ENCODE peak calls at places on chromosomes 16 and 17, in ten cellular contexts. W, A, D, S, T, K, G, R, J and E are unnamed samples.

GRCh38 chr16:70689035-70689969 is 3.4 kb upstream of the MTSS2 start:
- DNase-seq in K (no peak), J (no peak), W (no peak), G (no peak), T (peak; percentile 64), D (no peak), A (peak; percentile 46), R (no peak), S (peak; percentile 69), E (no peak)

GRCh38 chr16:63655846-63656245 is 1466.0 kb downstream of the CDH11 start:
- DNase-seq in G (no peak), K (no peak), T (no peak), R (no peak), W (no peak), D (no peak), S (no peak), J (no peak), A (no peak), E (no peak)

GRCh38 chr17:57110152-57110542 is 25.1 kb downstream of the AKAP1 start:
- DNase-seq in J (no peak), A (peak; percentile 60), W (no peak), K (no peak), G (no peak), S (peak; percentile 63), T (peak; percentile 61), R (no peak), D (no peak), E (no peak)

GRCh38 chr17:6679241-6679640 is 27.7 kb downstream of the C17orf100 start:
- DNase-seq in D (no peak), A (no peak), S (no peak), T (no peak), R (no peak), K (no peak), J (no peak), G (no peak), W (no peak), E (no peak)

GRCh38 chr17:72460711-72461110 is 339.9 kb downstream of the SOX9 start:
- DNase-seq in J (no peak), G (no peak), T (no peak), R (no peak), A (no peak), S (no peak), K (no peak), W (no peak), D (no peak), E (peak; percentile 48)

GRCh38 chr17:27453466-27453865 is 2.8 kb upstream of the KSR1 start:
- DNase-seq in T (no peak), G (no peak), A (no peak), K (peak; percentile 46), S (no peak), D (no peak), J (no peak), R (no peak), W (no peak), E (no peak)

GRCh38 chr16:2173366-2173765 is 17.8 kb downstream of the TRAF7 start:
- DNase-seq in S (no peak), D (no peak), J (no peak), T (no peak), A (no peak), W (no peak), R (no peak), K (no peak), G (no peak), E (no peak)

GRCh38 chr16:11610121-11610505 is 23.4 kb upstream of the LITAF start:
- DNase-seq in G (no peak), J (no peak), K (no peak), A (no peak), T (no peak), R (no peak), D (no peak), W (no peak), S (no peak), E (no peak)

GRCh38 chr16:80996688-80997138 is 10.0 kb downstream of the CMC2 start:
- DNase-seq in A (no peak), R (no peak), S (no peak), T (no peak), G (no peak), W (no peak), D (no peak), K (no peak), J (no peak), E (no peak)

GRCh38 chr17:73833779-73834613 is 189.8 kb upstream of the SDK2 start:
- DNase-seq in J (no peak), R (no peak), K (no peak), A (no peak), T (no peak), W (no peak), S (no peak), G (no peak), D (no peak), E (no peak)

GRCh38 chr16:56257260-56257659 is 66.0 kb downstream of the GNAO1 start:
- DNase-seq in J (no peak), A (no peak), T (peak; percentile 81), D (no peak), G (no peak), R (no peak), W (no peak), K (peak; percentile 9), S (peak; percentile 63), E (no peak)

GRCh38 chr17:13638855-13639458 is 37.2 kb upstream of the HS3ST3A1 start:
- DNase-seq in R (no peak), J (no peak), A (no peak), S (peak; percentile 16), K (peak; percentile 23), T (no peak), D (no peak), W (no peak), G (peak; percentile 55), E (no peak)

GRCh38 chr16:49161191-49161590 is 120.4 kb downstream of the CBLN1 start:
- DNase-seq in G (no peak), S (no peak), W (no peak), D (no peak), A (no peak), R (no peak), T (no peak), J (no peak), K (no peak), E (no peak)

GRCh38 chr16:49168146-49168545 is 113.5 kb downstream of the CBLN1 start:
- DNase-seq in G (no peak), J (no peak), S (no peak), T (no peak), A (no peak), D (no peak), K (no peak), R (no peak), W (peak; percentile 62), E (no peak)

DNA sequence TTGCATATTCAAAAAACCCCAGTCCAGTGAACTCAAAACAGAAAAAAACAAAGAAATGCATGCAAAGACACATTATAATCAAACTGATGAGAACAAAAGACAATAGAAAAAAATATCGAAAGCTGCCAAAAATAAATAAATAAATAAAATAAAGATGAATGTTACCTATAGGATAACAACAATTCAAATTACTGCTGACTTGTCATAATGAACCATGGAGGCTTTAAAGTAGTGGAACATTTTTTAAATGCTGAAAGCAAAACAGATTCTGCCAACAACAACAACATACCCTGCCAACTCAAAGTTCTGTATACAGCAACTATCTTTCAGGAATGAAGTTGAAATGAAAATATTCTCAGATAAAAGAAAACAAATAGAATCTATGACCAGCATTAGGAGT is 116.6 kb downstream of the CBLN1 start:
- DNase-seq in S (no peak), W (no peak), G (no peak), K (no peak), T (no peak), J (no peak), A (no peak), R (no peak), D (no peak), E (no peak)
- H3K27me3 ChIP-seq in S (no peaks in the 10 kb centered on the region), W (no peaks in the 10 kb centered on the region), G (peaks cover 1% of the 10 kb centered on the region), K (no peaks in the 10 kb centered on the region), T (peaks cover 14% of the 10 kb centered on the region), J (no peaks in the 10 kb centered on the region), A (peaks cover 3% of the 10 kb centered on the region), R (no peaks in the 10 kb centered on the region), D (no peaks in the 10 kb centered on the region), E (no peaks in the 10 kb centered on the region)

GRCh38 chr17:74893936-74894671 is 671 bp upstream of the FADS6 start:
- DNase-seq in A (no peak), K (no peak), T (no peak), W (no peak), J (no peak), R (no peak), S (no peak), D (no peak), G (no peak), E (no peak)
- H3K27me3 ChIP-seq in A (no peaks in the 10 kb centered on the region), K (peaks cover 74% of the 10 kb centered on the region), T (peaks cover 81% of the 10 kb centered on the region), W (peaks cover 6% of the 10 kb centered on the region), J (peaks cover 21% of the 10 kb centered on the region), R (peaks cover 12% of the 10 kb centered on the region), S (peaks cover 69% of the 10 kb centered on the region), D (peaks cover 35% of the 10 kb centered on the region), G (peaks cover 9% of the 10 kb centered on the region), E (peaks cover 25% of the 10 kb centered on the region)

GRCh38 chr17:77553459-77554066 is 404.9 kb upstream of the TNRC6C start:
- DNase-seq in A (no peak), G (no peak), S (no peak), K (no peak), W (no peak), R (no peak), T (no peak), J (no peak), D (no peak), E (no peak)
- H3K27me3 ChIP-seq in A (no peaks in the 10 kb centered on the region), G (no peaks in the 10 kb centered on the region), S (peaks cover 6% of the 10 kb centered on the region), K (peaks cover 45% of the 10 kb centered on the region), W (no peaks in the 10 kb centered on the region), R (no peaks in the 10 kb centered on the region), T (peaks cover 20% of the 10 kb centered on the region), J (peaks cover 6% of the 10 kb centered on the region), D (no peaks in the 10 kb centered on the region), E (peaks cover 6% of the 10 kb centered on the region)

DNA sequence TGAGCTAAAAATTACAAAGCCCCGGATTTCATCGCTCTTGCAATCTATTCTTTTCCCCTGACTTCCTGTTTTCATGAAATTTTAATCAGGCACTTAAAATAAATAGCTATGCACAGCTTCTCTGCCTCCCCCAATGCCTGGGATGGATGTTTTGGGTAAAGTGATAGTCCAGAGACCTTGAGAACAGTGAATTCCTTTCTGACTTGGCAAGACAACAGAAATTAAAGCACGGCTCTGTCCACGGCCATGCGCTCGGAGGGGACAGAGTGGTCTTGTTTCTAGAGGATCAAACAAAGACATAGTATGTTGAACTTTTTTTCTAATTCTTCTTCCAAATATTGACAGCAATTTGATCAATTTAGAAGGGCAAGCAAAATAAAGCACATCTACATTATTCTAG is 75.4 kb downstream of the MAF start:
- DNase-seq in A (no peak), K (no peak), J (no peak), D (no peak), S (no peak), T (no peak), R (no peak), W (no peak), G (no peak), E (no peak)
- H3K27me3 ChIP-seq in A (no peaks in the 10 kb centered on the region), K (no peaks in the 10 kb centered on the region), J (no peaks in the 10 kb centered on the region), D (no peaks in the 10 kb centered on the region), S (peaks cover 7% of the 10 kb centered on the region), T (peaks cover 24% of the 10 kb centered on the region), R (no peaks in the 10 kb centered on the region), W (peaks cover 55% of the 10 kb centered on the region), G (peaks cover 4% of the 10 kb centered on the region), E (no peaks in the 10 kb centered on the region)

DNA sequence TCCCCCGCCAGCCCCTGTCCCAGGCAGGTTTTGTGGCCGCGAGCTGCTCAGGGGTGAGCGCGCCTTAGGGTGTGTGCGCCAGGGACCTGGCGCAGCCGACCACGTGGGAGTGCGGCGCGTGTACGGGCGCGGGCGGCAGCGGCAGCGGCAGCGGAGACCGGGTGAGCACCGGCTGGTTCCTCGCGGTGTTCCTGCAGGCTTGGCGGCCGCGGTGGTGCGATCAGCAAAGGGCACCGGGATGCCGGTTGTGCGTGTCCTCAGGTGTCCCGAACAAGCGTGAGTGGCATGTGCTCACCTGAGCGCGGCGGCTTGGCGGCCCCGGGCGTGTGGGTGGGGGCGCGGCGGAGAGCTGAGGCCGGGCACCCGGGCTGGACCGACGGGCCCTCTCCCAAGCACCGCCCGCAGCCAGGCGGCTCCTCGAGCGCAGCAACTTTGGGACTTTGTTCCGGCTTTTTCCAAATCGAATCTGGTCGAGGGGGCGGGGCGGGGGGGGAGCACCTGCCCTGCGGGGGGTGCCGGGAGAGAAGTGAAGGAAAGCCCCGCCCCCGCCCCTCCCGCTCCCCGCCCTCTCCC is 331 bp upstream of the HSD11B2 start:
- DNase-seq in T (peak; percentile 29), S (no peak), R (no peak), J (no peak), A (no peak), W (peak; percentile 40), G (peak; percentile 27), K (no peak), D (no peak), E (no peak)
- H3K27me3 ChIP-seq in T (peaks cover 50% of the 10 kb centered on the region), S (peaks cover 29% of the 10 kb centered on the region), R (peaks cover 14% of the 10 kb centered on the region), J (peaks cover 23% of the 10 kb centered on the region), A (no peaks in the 10 kb centered on the region), W (no peaks in the 10 kb centered on the region), G (peaks cover 11% of the 10 kb centered on the region), K (peaks cover 41% of the 10 kb centered on the region), D (peaks cover 25% of the 10 kb centered on the region), E (no peaks in the 10 kb centered on the region)